ENCODE peak calls at places on chromosome 2, in ten cellular contexts. C is cerebellar cortex; N is foreskin keratinocyte; G is stimulated activated CD4-positive, alpha-beta T cell treated with anti-CD3 and anti-CD28 coated beads, Interleukin-12 subunit alpha, Interleukin-12 subunit beta, amount 100 ng/mL, for 4 hours; L is SW 1271; I is NCI-H1092; X is lung; O is cardiac fibroblast; H is activated T-cell treated with anti-CD3 and anti-CD28 coated beads for 1 hour; P is endothelial cell. B is an unnamed sample.

GRCh38 chr2:232008907-232009638 is 47.6 kb downstream of the DIS3L2 start:
- DNase-seq in C (no peak), N (no peak), G (no peak), L (no peak), I (no peak), X (no peak), O (peak), H (no peak), P (no peak), B (no peak)

GRCh38 chr2:208222351-208222750 is 32.5 kb downstream of the IDH1 start:
- DNase-seq in C (no peak), N (peak), G (no peak), L (no peak), I (no peak), X (no peak), O (peak), H (no peak), P (no peak), B (peak)

GRCh38 chr2:109545828-109546713 is 67.7 kb downstream of the SEPTIN10 start:
- DNase-seq in C (peak), N (peak), G (peak), L (no peak), I (peak), X (peak), O (peak), H (peak), P (peak), B (no peak)

GRCh38 chr2:44932079-44932478 is 9.4 kb upstream of the SIX3 start:
- DNase-seq in C (no peak), N (no peak), G (no peak), L (no peak), I (no peak), X (no peak), O (no peak), H (no peak), P (no peak), B (no peak)

GRCh38 chr2:240424341-240425235 is 10.9 kb upstream of the GPC1 start:
- DNase-seq in C (no peak), N (no peak), G (no peak), L (no peak), I (no peak), X (no peak), O (no peak), H (no peak), P (no peak), B (no peak)

GRCh38 chr2:71156531-71156930 is 26.1 kb downstream of the MPHOSPH10 start:
- DNase-seq in C (no peak), N (no peak), G (no peak), L (no peak), I (no peak), X (no peak), O (peak), H (no peak), P (no peak), B (no peak)

GRCh38 chr2:27922842-27923241 is 32.3 kb downstream of the BABAM2 start:
- DNase-seq in C (no peak), N (no peak), G (no peak), L (no peak), I (no peak), X (no peak), O (no peak), H (no peak), P (no peak), B (no peak)

GRCh38 chr2:240204431-240205276 is 64.2 kb upstream of the OTOS start:
- DNase-seq in C (no peak), N (no peak), G (no peak), L (no peak), I (no peak), X (no peak), O (no peak), H (no peak), P (no peak), B (no peak)

GRCh38 chr2:222318712-222319575 is 20.1 kb upstream of the PAX3 start:
- DNase-seq in C (no peak), N (no peak), G (peak), L (no peak), I (peak), X (no peak), O (no peak), H (no peak), P (no peak), B (no peak)

GRCh38 chr2:3625186-3625585 is 30.3 kb downstream of the COLEC11 start:
- DNase-seq in C (no peak), N (no peak), G (no peak), L (no peak), I (no peak), X (no peak), O (no peak), H (no peak), P (no peak), B (no peak)

GRCh38 chr2:111068435-111069058 is 52.2 kb upstream of the BCL2L11 start:
- DNase-seq in C (no peak), N (peak), G (no peak), L (no peak), I (no peak), X (no peak), O (no peak), H (no peak), P (no peak), B (no peak)

GRCh38 chr2:121366040-121366439 is 81.0 kb upstream of the TFCP2L1 start:
- DNase-seq in C (no peak), N (no peak), G (no peak), L (no peak), I (no peak), X (no peak), O (no peak), H (no peak), P (no peak), B (no peak)

GRCh38 chr2:182033449-182033848 is 47.8 kb downstream of the PPP1R1C start:
- DNase-seq in C (no peak), N (no peak), G (no peak), L (no peak), I (no peak), X (no peak), O (no peak), H (no peak), P (no peak), B (no peak)

GRCh38 chr2:217149087-217149660 is 289.3 kb upstream of the TNP1 start:
- DNase-seq in C (no peak), N (no peak), G (no peak), L (no peak), I (no peak), X (no peak), O (no peak), H (no peak), P (no peak), B (no peak)

GRCh38 chr2:174705321-174705720 is 59.0 kb downstream of the CHRNA1 start:
- DNase-seq in C (no peak), N (no peak), G (no peak), L (no peak), I (no peak), X (no peak), O (no peak), H (no peak), P (no peak), B (no peak)

GRCh38 chr2:13005761-13006336 is 289.1 kb downstream of the TRIB2 start:
- DNase-seq in C (no peak), N (no peak), G (no peak), L (no peak), I (no peak), X (no peak), O (peak), H (no peak), P (no peak), B (no peak)

GRCh38 chr2:124328397-124328796 is 303.3 kb downstream of the CNTNAP5 start:
- DNase-seq in C (no peak), N (no peak), G (no peak), L (no peak), I (no peak), X (no peak), O (no peak), H (no peak), P (no peak), B (no peak)

GRCh38 chr2:55419236-55419513 is 481 bp downstream of the CCDC88A start:
- DNase-seq in C (peak), N (no peak), G (peak), L (peak), I (no peak), X (no peak), O (peak), H (no peak), P (no peak), B (no peak)

GRCh38 chr2:224257176-224257575 is 144.7 kb downstream of the FAM124B start:
- DNase-seq in C (no peak), N (no peak), G (no peak), L (no peak), I (no peak), X (no peak), O (peak), H (no peak), P (no peak), B (no peak)

GRCh38 chr2:68387408-68388350 is 22.6 kb downstream of the PLEK start:
- DNase-seq in C (no peak), N (no peak), G (no peak), L (no peak), I (no peak), X (no peak), O (no peak), H (no peak), P (no peak), B (no peak)

GRCh38 chr2:176544579-176545365 is 275.5 kb downstream of the MTX2 start:
- DNase-seq in C (no peak), N (no peak), G (no peak), L (no peak), I (no peak), X (no peak), O (no peak), H (no peak), P (no peak), B (no peak)

GRCh38 chr2:158686166-158686792 is 108.8 kb upstream of the DAPL1 start:
- DNase-seq in C (no peak), N (no peak), G (no peak), L (no peak), I (no peak), X (no peak), O (peak), H (no peak), P (no peak), B (no peak)

GRCh38 chr2:188391354-188391753 is 99.7 kb downstream of the GULP1 start:
- DNase-seq in C (no peak), N (no peak), G (no peak), L (no peak), I (no peak), X (no peak), O (no peak), H (no peak), P (no peak), B (no peak)

GRCh38 chr2:54047658-54048057 is 67.8 kb upstream of the ACYP2 start:
- DNase-seq in C (no peak), N (no peak), G (no peak), L (no peak), I (no peak), X (no peak), O (no peak), H (no peak), P (no peak), B (no peak)

GRCh38 chr2:74249406-74250122 is 51.1 kb downstream of the MTHFD2 start:
- DNase-seq in C (no peak), N (no peak), G (no peak), L (no peak), I (no peak), X (no peak), O (no peak), H (no peak), P (no peak), B (no peak)

GRCh38 chr2:216632952-216633615 is at the start of gene IGFBP2:
- DNase-seq in C (peak), N (no peak), G (peak), L (peak), I (peak), X (no peak), O (peak), H (no peak), P (peak), B (no peak)

GRCh38 chr2:74587664-74588277 is 33.3 kb downstream of the DOK1 start:
- DNase-seq in C (peak), N (no peak), G (peak), L (peak), I (peak), X (peak), O (peak), H (peak), P (peak), B (no peak)

GRCh38 chr2:30253873-30254691 is 22.7 kb downstream of the LBH start:
- DNase-seq in C (no peak), N (no peak), G (no peak), L (no peak), I (no peak), X (no peak), O (no peak), H (no peak), P (no peak), B (no peak)

GRCh38 chr2:240788482-240788881 is 31.5 kb downstream of the KIF1A start:
- DNase-seq in C (no peak), N (no peak), G (no peak), L (no peak), I (no peak), X (no peak), O (no peak), H (no peak), P (no peak), B (no peak)

GRCh38 chr2:4053769-4054493 is 350.6 kb downstream of the DCDC2C start:
- DNase-seq in C (no peak), N (no peak), G (no peak), L (no peak), I (no peak), X (no peak), O (peak), H (no peak), P (no peak), B (no peak)